ENCODE peak calls at places on chromosome 19, in seven cellular contexts. Y, E, S, H, M, J and Q are unnamed samples.

GRCh38 chr19:41276231-41276630 is 12.1 kb downstream of the HNRNPUL1 start:
- DNase-seq in Y (no peak), E (peak), S (no peak), H (no peak), M (no peak), J (no peak), Q (no peak)

GRCh38 chr19:14565298-14565679 is 6.6 kb downstream of the NDUFB7 start:
- DNase-seq in Y (no peak), E (no peak), S (no peak), H (no peak), M (no peak), J (no peak), Q (no peak)

GRCh38 chr19:14411161-14411560 is 8.0 kb downstream of the DDX39A start:
- DNase-seq in Y (no peak), E (no peak), S (no peak), H (no peak), M (no peak), J (peak), Q (no peak)

GRCh38 chr19:13788991-13789390 is 6.3 kb upstream of the ZSWIM4 start:
- DNase-seq in Y (no peak), E (peak), S (no peak), H (no peak), M (no peak), J (no peak), Q (no peak)

GRCh38 chr19:5339950-5340636 is 519 bp downstream of the PTPRS start:
- DNase-seq in Y (peak), E (no peak), S (no peak), H (no peak), M (no peak), J (no peak), Q (peak)

GRCh38 chr19:44847144-44848035 is 1.3 kb downstream of the NECTIN2 start:
- DNase-seq in Y (no peak), E (peak), S (no peak), H (peak), M (peak), J (no peak), Q (peak)

GRCh38 chr19:45772130-45772880 is 3.3 kb upstream of the SIX5 start:
- DNase-seq in Y (no peak), E (no peak), S (no peak), H (no peak), M (no peak), J (no peak), Q (no peak)

GRCh38 chr19:36215276-36216171 is 618 bp downstream of the ZNF146 start:
- DNase-seq in Y (no peak), E (peak), S (no peak), H (no peak), M (no peak), J (no peak), Q (peak)

GRCh38 chr19:54481326-54481930 is 8.3 kb upstream of the CDC42EP5 start:
- DNase-seq in Y (peak), E (peak), S (peak), H (no peak), M (no peak), J (no peak), Q (peak)

GRCh38 chr19:24033308-24033961 is 53.6 kb upstream of the ZNF254 start:
- DNase-seq in Y (peak), E (peak), S (no peak), H (peak), M (peak), J (peak), Q (peak)
- TF ChIP-seq CTCF in Y (no peak), E (no peak), S (no peak), H (no peak), M (no peak), J (no peak), Q (peak)

GRCh38 chr19:49132974-49133609 is 13.7 kb downstream of the PPFIA3 start:
- DNase-seq in Y (no peak), E (no peak), S (no peak), H (no peak), M (no peak), J (no peak), Q (no peak)

GRCh38 chr19:49130325-49130724 is 11.0 kb downstream of the PPFIA3 start:
- DNase-seq in Y (no peak), E (no peak), S (no peak), H (no peak), M (no peak), J (no peak), Q (no peak)

GRCh38 chr19:49136771-49137171 is 17.4 kb downstream of the PPFIA3 start:
- DNase-seq in Y (no peak), E (peak), S (no peak), H (no peak), M (no peak), J (no peak), Q (no peak)

GRCh38 chr19:49135686-49136085 is 16.3 kb downstream of the PPFIA3 start:
- DNase-seq in Y (no peak), E (no peak), S (no peak), H (no peak), M (no peak), J (no peak), Q (no peak)

DNA sequence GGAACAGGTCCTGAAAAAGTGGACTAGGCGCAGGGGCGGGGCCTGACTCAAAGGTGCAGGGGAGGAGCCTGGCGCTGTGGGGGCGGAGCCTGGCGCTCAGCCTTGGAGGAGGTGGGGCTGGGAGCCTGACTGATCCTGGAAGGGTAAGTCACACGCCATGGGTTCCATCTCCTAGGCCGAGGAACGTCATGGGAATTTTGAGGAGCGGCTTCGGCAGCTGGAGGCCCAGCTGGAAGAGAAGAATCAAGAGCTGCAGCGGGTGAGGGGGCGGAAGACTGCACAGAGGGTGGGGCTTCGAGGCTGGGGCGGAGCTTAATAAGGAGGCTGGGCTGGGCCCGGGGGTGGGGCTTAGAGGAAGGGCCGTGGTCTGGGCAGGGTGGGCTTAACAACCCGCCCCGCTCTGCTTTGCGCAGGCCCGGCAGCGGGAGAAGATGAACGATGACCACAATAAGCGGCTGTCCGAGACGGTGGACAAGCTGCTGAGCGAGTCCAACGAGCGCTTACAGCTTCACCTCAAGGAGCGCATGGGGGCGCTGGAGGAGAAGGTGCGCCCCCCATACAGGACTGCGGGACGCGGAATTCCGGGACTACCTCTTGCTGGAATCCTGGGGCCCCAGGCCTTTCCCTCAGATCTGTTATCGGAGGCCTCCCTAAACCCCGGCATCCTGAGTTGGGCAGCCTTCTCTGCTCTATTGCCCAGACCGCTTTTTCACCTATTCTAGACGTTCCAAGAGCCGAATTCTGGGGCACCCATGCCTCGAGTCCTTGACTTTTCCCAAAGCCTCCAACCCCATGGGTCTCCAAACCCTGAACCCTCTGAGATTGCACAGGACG is 14.5 kb downstream of the PPFIA3 start:
- DNase-seq in Y (peak), E (peak), S (no peak), H (peak), M (no peak), J (no peak), Q (no peak)
- TF ChIP-seq CTCF in Y (no peak), E (peak), S (no peak), H (no peak), M (no peak), J (no peak), Q (no peak)

DNA sequence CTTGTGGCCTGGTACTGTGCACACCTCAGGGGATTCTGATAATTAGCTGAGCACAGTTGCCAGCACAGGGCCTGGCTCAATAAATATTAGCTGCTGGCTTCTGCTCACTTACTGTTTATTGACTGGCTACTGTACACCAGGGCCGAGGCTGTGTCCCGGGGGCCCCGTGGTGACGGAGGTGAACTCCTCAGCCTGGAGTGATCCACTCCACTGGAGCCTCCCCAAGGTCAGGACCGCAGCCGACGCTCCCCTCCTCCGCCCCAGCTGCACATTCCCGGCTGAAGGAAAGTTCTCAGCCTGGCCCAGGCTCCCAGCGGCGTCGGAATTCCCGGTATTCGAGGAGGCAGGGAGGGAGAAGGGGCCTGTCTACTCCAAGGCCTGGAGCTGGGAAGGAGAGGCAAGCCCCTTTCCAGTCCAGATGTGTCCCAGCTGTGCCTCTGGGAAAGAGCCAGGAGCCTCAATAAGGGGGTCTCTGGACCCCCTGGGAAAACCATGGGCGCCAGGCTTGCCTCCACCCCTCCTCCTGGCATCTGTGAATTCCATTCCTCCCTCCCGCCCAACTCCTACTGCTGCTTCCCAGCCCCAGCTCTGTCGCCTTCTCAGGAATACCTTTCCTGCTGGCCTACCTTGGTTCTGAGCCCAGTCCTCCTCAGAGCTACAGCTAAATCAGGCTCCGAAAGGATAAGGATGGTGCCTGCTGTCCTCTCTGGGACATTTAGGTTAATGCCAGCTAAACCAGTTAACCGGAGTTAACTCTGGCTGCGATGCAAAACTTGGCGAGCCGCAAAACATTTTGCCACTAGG is 7.2 kb downstream of the RPS16 start:
- DNase-seq in Y (no peak), E (peak), S (no peak), H (peak), M (no peak), J (no peak), Q (no peak)
- TF ChIP-seq CTCF in Y (no peak), E (no peak), S (no peak), H (no peak), M (no peak), J (no peak), Q (no peak)

GRCh38 chr19:18781885-18782527 is 9.1 kb downstream of the COMP start:
- DNase-seq in Y (no peak), E (no peak), S (no peak), H (no peak), M (no peak), J (no peak), Q (no peak)

GRCh38 chr19:18781047-18781600 is 10.0 kb downstream of the COMP start:
- DNase-seq in Y (no peak), E (no peak), S (no peak), H (no peak), M (no peak), J (no peak), Q (no peak)

GRCh38 chr19:18780081-18780480 is 11.0 kb downstream of the COMP start:
- DNase-seq in Y (no peak), E (no peak), S (no peak), H (no peak), M (no peak), J (no peak), Q (no peak)

GRCh38 chr19:18778826-18779354 is 12.2 kb downstream of the COMP start:
- DNase-seq in Y (no peak), E (no peak), S (no peak), H (no peak), M (no peak), J (no peak), Q (no peak)

DNA sequence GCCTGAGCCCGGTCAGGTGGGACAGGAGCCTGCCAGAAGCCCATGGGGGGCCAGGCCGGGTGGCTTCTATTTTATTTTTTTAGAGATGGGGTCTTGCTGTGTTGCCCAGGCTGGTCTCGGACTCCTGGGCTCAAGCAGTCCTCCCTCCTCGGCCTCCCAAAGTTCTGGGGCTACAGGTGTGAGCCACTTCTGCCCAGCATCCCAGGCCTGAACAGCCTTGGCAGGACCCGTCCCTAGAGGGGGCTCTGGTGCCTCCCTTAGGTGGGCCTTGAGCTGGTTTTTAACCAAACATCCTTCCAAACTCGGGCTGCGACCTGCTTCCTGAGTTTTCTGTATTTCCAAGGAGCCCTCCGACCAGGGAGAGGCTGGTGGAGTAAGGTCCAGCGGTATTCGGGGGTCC is 10.5 kb downstream of the COMP start:
- DNase-seq in Y (no peak), E (no peak), S (no peak), H (no peak), M (no peak), J (no peak), Q (no peak)
- TF ChIP-seq CTCF in Y (no peak), E (peak), S (no peak), H (no peak), M (no peak), J (no peak), Q (no peak)

GRCh38 chr19:1651061-1651547 is 1.3 kb downstream of the TCF3 start:
- DNase-seq in Y (peak), E (peak), S (peak), H (no peak), M (no peak), J (peak), Q (peak)

GRCh38 chr19:1651548-1652394 is 644 bp downstream of the TCF3 start:
- DNase-seq in Y (no peak), E (peak), S (peak), H (peak), M (no peak), J (peak), Q (peak)

GRCh38 chr19:1649706-1650626 is 2.4 kb downstream of the TCF3 start:
- DNase-seq in Y (no peak), E (no peak), S (no peak), H (no peak), M (no peak), J (no peak), Q (no peak)

GRCh38 chr19:1648926-1649541 is 3.4 kb downstream of the TCF3 start:
- DNase-seq in Y (no peak), E (no peak), S (peak), H (no peak), M (no peak), J (no peak), Q (no peak)

DNA sequence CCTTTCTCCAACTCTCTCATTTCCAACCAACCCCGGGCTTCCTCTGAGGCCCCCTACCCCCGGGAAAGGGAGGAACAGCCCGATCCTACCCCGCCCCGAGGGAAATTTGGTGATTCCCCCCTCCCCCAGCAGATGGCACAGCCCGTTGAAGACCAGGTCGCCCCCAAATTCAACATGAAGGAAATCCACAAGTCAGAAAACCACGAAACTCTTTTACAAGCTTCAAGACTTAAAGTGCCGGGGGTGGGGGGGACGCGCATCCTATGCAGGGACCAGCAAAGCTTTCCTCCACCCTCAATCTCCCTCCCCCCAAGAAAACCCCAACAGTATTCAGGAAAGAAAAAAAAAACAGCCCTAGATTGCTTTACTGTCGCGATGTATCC is 1.8 kb downstream of the TCF3 start:
- DNase-seq in Y (no peak), E (peak), S (peak), H (no peak), M (no peak), J (no peak), Q (peak)
- TF ChIP-seq CTCF in Y (no peak), E (no peak), S (peak), H (no peak), M (no peak), J (no peak), Q (peak)

GRCh38 chr19:30512748-30513389 is 140.7 kb downstream of the ZNF536 start:
- DNase-seq in Y (no peak), E (no peak), S (no peak), H (no peak), M (no peak), J (no peak), Q (peak)
- TF ChIP-seq CTCF in Y (no peak), E (no peak), S (no peak), H (no peak), M (no peak), J (no peak), Q (no peak)

GRCh38 chr19:3346677-3347353 is 19.6 kb upstream of the NFIC start:
- DNase-seq in Y (no peak), E (peak), S (no peak), H (peak), M (no peak), J (no peak), Q (peak)
- TF ChIP-seq CTCF in Y (no peak), E (no peak), S (no peak), H (no peak), M (no peak), J (no peak), Q (no peak)

GRCh38 chr19:17843908-17844490 is 3.8 kb downstream of the JAK3 start:
- DNase-seq in Y (no peak), E (no peak), S (no peak), H (no peak), M (no peak), J (no peak), Q (no peak)
- TF ChIP-seq CTCF in Y (no peak), E (no peak), S (no peak), H (no peak), M (no peak), J (no peak), Q (no peak)